ENCODE peak calls at places on chromosomes 1 and 21, in five cellular contexts. T, V, Y, G and K are unnamed samples.

GRCh38 chr1:45769261-45769932 is 18.9 kb upstream of the IPP start:
- DNase-seq in Y (peak; percentile 78), G (no peak), V (no peak), T (peak; percentile 95), K (peak; percentile 90)

GRCh38 chr1:76035053-76035452 is 39.5 kb upstream of the ST6GALNAC3 start:
- DNase-seq in T (no peak), V (no peak), Y (no peak), G (no peak), K (no peak)

GRCh38 chr1:213015099-213016050 is at the start of gene ANGEL2:
- DNase-seq in T (peak; percentile 95), Y (peak; percentile 96), V (peak; percentile 93), G (peak; percentile 92), K (peak; percentile 98)

GRCh38 chr21:43210454-43211084 is 41.8 kb downstream of the CRYAA start:
- DNase-seq in G (no peak), Y (no peak), V (no peak), T (no peak), K (no peak)

GRCh38 chr21:41995577-41995976 is 14.6 kb downstream of the ZBTB21 start:
- DNase-seq in G (no peak), T (no peak), V (no peak), Y (no peak), K (no peak)

GRCh38 chr1:17274186-17275170 is 25.6 kb downstream of the PADI3 start:
- DNase-seq in V (no peak), G (peak; percentile 94), Y (no peak), T (no peak), K (peak; percentile 33)

GRCh38 chr1:1910651-1911389 is 4.2 kb upstream of the CALML6 start:
- DNase-seq in V (no peak), T (no peak), Y (no peak), G (no peak), K (no peak)

GRCh38 chr1:65209005-65209885 is 61.2 kb downstream of the AK4 start:
- DNase-seq in Y (peak; percentile 31), G (peak; percentile 42), V (no peak), T (peak; percentile 12), K (peak; percentile 67)

GRCh38 chr1:215636258-215636965 is 69.3 kb downstream of the KCTD3 start:
- DNase-seq in Y (peak; percentile 66), V (no peak), G (no peak), T (peak; percentile 65), K (peak; percentile 91)

GRCh38 chr1:218299416-218299815 is 14.3 kb downstream of the RRP15 start:
- DNase-seq in V (no peak), Y (peak; percentile 54), T (peak; percentile 56), G (no peak), K (peak; percentile 85)

GRCh38 chr1:1628656-1629429 is 3.1 kb upstream of the MMP23B start:
- DNase-seq in G (peak; percentile 83), T (no peak), Y (no peak), V (no peak), K (no peak)

GRCh38 chr1:18630511-18631495 is at the start of gene PAX7:
- DNase-seq in V (no peak), Y (no peak), T (no peak), G (peak; percentile 79), K (no peak)

GRCh38 chr1:12411098-12411497 is 181.3 kb downstream of the VPS13D start:
- DNase-seq in G (no peak), T (no peak), Y (no peak), V (no peak), K (no peak)

GRCh38 chr1:244655186-244655585 is 2.3 kb downstream of the DESI2 start:
- DNase-seq in V (no peak), G (no peak), Y (no peak), T (no peak), K (no peak)

GRCh38 chr1:24526940-24527542 is 24.4 kb downstream of the RCAN3 start:
- DNase-seq in V (peak; percentile 31), Y (no peak), G (no peak), T (no peak), K (peak; percentile 21)

GRCh38 chr21:29334717-29335428 is 36.2 kb downstream of the BACH1 start:
- DNase-seq in T (peak; percentile 93), V (no peak), Y (peak; percentile 79), G (no peak), K (peak; percentile 67)

GRCh38 chr1:51948491-51948915 is 42.0 kb downstream of the RAB3B start:
- DNase-seq in V (no peak), Y (no peak), T (no peak), G (no peak), K (no peak)

GRCh38 chr1:232686346-232686745 is 56.4 kb upstream of the SIPA1L2 start:
- DNase-seq in T (no peak), V (no peak), Y (no peak), G (no peak), K (no peak)

GRCh38 chr1:86450847-86451246 is 17.9 kb upstream of the CLCA1 start:
- DNase-seq in G (no peak), Y (no peak), V (no peak), T (no peak), K (no peak)

GRCh38 chr1:46065405-46065804 is 67.0 kb downstream of the PIK3R3 start:
- DNase-seq in Y (no peak), G (no peak), V (no peak), T (no peak), K (peak; percentile 2)

GRCh38 chr1:166165661-166166399 is 971 bp downstream of the FAM78B start:
- DNase-seq in Y (no peak), G (peak; percentile 66), V (no peak), T (peak; percentile 51), K (peak; percentile 47)

GRCh38 chr1:35883681-35884155 is 709 bp downstream of the AGO1 start:
- DNase-seq in G (peak; percentile 90), V (peak; percentile 22), Y (no peak), T (no peak), K (peak; percentile 11)

GRCh38 chr1:114468710-114469468 is 42.1 kb downstream of the TRIM33 start:
- DNase-seq in G (no peak), V (no peak), Y (no peak), T (peak; percentile 34), K (no peak)

GRCh38 chr1:210250998-210251679 is 18.5 kb downstream of the SERTAD4 start:
- DNase-seq in V (no peak), G (peak; percentile 86), Y (no peak), T (peak; percentile 39), K (no peak)

GRCh38 chr1:52552236-52552504 is 722 bp downstream of the TUT4 start:
- DNase-seq in G (no peak), Y (peak; percentile 13), T (peak; percentile 57), V (peak; percentile 62), K (peak; percentile 70)

GRCh38 chr1:244088161-244088560 is 37.1 kb downstream of the ZBTB18 start:
- DNase-seq in T (no peak), G (no peak), V (no peak), Y (no peak), K (no peak)

GRCh38 chr1:209650454-209650853 is 1.8 kb downstream of the LAMB3 start:
- DNase-seq in V (no peak), G (no peak), Y (peak; percentile 22), T (peak; percentile 56), K (no peak)

GRCh38 chr1:116962976-116963639 is 38.5 kb upstream of the CD101 start:
- DNase-seq in G (no peak), T (peak; percentile 24), V (no peak), Y (peak; percentile 16), K (no peak)

GRCh38 chr1:201429771-201430501 is 8.4 kb upstream of the TNNI1 start:
- DNase-seq in Y (no peak), G (no peak), V (no peak), T (no peak), K (no peak)

GRCh38 chr1:184854036-184854435 is 99.4 kb upstream of the EDEM3 start:
- DNase-seq in T (no peak), G (no peak), Y (no peak), V (no peak), K (no peak)

DNA sequence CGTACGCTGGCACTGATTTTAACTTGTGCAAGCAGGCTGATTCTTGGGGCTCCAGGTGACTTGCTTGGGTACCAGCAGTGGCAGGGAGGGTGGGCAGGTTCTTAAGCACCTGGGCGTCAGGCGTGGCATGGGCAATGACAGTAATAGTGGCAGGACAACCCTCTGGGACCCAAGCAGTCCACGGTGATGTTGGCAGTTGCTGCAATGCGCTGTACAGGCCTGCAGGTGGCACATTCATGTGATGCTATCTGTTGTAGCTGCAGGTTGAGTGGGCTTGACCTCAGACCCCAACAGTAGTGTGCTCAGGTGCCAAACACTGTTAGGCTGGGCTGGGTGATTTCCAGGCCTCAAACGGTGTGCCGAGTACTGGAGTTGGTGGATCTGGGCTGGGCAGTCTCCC is 10.2 kb upstream of the OR10J4 start:
- DNase-seq in V (no peak), T (no peak), G (peak; percentile 67), Y (no peak), K (no peak)
- TF ChIP-seq CTCF in V (no peak), T (no peak), G (peak; percentile 36), Y (no peak), K (no peak)

GRCh38 chr1:155052412-155053400 is 1.6 kb downstream of the ADAM15 start:
- DNase-seq in T (no peak), Y (no peak), G (no peak), V (no peak), K (no peak)
- TF ChIP-seq CTCF in T (peak; percentile 17), Y (peak; percentile 49), G (peak; percentile 49), V (peak; percentile 23), K (peak; percentile 31)

GRCh38 chr1:183757061-183757460 is 47.9 kb upstream of the RGL1 start:
- DNase-seq in V (no peak), G (no peak), T (peak; percentile 88), Y (peak; percentile 63), K (peak; percentile 80)
- TF ChIP-seq CTCF in V (no peak), G (no peak), T (no peak), Y (no peak), K (no peak)

DNA sequence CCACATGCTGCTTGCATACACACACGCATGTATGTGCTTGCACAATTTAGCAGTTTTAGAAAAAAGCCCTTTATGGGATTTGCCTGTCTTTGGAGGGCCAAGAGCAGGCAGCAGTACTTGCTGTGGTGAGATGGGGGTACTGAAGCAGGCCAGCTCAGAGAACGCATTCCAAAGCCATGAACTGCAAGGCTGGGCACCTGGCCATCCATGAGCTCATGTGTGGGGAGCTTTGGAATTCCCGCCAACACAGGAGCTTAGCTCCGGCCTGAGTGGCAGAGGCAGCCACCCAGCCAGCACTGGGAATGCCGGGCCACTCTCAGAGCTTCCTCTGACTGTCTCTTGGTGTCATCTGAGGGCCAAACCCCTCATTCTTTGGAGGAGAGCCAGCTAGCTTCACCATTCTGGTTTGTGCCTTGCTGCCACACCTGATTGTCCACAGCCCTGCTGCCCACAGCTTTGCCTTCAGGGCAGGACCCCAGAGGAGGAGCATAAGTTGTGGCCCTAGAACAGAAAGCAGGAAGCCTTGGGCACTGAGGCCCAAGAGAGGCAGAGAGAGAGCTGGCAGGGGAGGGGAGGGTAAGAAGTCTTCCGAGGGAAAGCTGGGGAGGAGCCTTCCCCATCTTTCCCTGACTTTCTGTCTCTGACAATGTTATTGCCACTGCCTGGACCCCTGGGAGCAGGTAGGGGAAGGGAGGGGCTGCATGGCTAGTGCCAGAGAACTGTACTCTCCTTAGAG is 92.1 kb upstream of the POU3F1 start:
- DNase-seq in Y (peak; percentile 98), G (no peak), T (peak; percentile 97), V (no peak), K (peak; percentile 97)
- TF ChIP-seq CTCF in Y (peak; percentile 40), G (no peak), T (peak; percentile 32), V (no peak), K (peak; percentile 68)